ENCODE peak calls at places on chromosomes 1 and 21, in ten cellular contexts. One of them, this sample, is unnamed.

GRCh38 chr1:227280836-227281235 is 37.5 kb downstream of the CDC42BPA start:
- DNase-seq in tibial nerve: no peak
- DNase-seq in brain microvascular endothelial cell: no peak
- DNase-seq in substantia nigra: no peak
- DNase-seq in naive thymus-derived CD4-positive, alpha-beta T cell: no peak
- DNase-seq in pancreas: no peak
- DNase-seq in IMR-90: no peak
- DNase-seq in uterus: no peak
- DNase-seq in K562: no peak
- DNase-seq in breast epithelium: no peak
- DNase-seq in this sample: no peak

GRCh38 chr1:235835226-235835625 is 31.5 kb downstream of the LYST start:
- DNase-seq in tibial nerve: peak; percentile 34
- DNase-seq in brain microvascular endothelial cell: no peak
- DNase-seq in substantia nigra: peak; percentile 3
- DNase-seq in naive thymus-derived CD4-positive, alpha-beta T cell: no peak
- DNase-seq in pancreas: peak; percentile 13
- DNase-seq in IMR-90: peak; percentile 20
- DNase-seq in uterus: peak; percentile 62
- DNase-seq in K562: no peak
- DNase-seq in breast epithelium: no peak
- DNase-seq in this sample: no peak

GRCh38 chr1:87436534-87436933 is 107.9 kb downstream of the LMO4 start:
- DNase-seq in tibial nerve: no peak
- DNase-seq in brain microvascular endothelial cell: no peak
- DNase-seq in substantia nigra: no peak
- DNase-seq in naive thymus-derived CD4-positive, alpha-beta T cell: no peak
- DNase-seq in pancreas: no peak
- DNase-seq in IMR-90: no peak
- DNase-seq in uterus: no peak
- DNase-seq in K562: no peak
- DNase-seq in breast epithelium: no peak
- DNase-seq in this sample: no peak

GRCh38 chr1:155305881-155306391 is 2.7 kb upstream of the FDPS start:
- DNase-seq in tibial nerve: no peak
- DNase-seq in brain microvascular endothelial cell: no peak
- DNase-seq in substantia nigra: no peak
- DNase-seq in naive thymus-derived CD4-positive, alpha-beta T cell: no peak
- DNase-seq in pancreas: no peak
- DNase-seq in IMR-90: no peak
- DNase-seq in uterus: no peak
- DNase-seq in K562: no peak
- DNase-seq in breast epithelium: no peak
- DNase-seq in this sample: no peak

GRCh38 chr21:28207776-28208175 is 784.9 kb downstream of the LTN1 start:
- DNase-seq in tibial nerve: no peak
- DNase-seq in brain microvascular endothelial cell: peak; percentile 9
- DNase-seq in substantia nigra: no peak
- DNase-seq in naive thymus-derived CD4-positive, alpha-beta T cell: no peak
- DNase-seq in pancreas: no peak
- DNase-seq in IMR-90: peak; percentile 83
- DNase-seq in uterus: no peak
- DNase-seq in K562: no peak
- DNase-seq in breast epithelium: no peak
- DNase-seq in this sample: no peak

GRCh38 chr21:19228241-19228640 is 824.7 kb upstream of the TMPRSS15 start:
- DNase-seq in tibial nerve: no peak
- DNase-seq in brain microvascular endothelial cell: no peak
- DNase-seq in substantia nigra: no peak
- DNase-seq in naive thymus-derived CD4-positive, alpha-beta T cell: no peak
- DNase-seq in pancreas: no peak
- DNase-seq in IMR-90: no peak
- DNase-seq in uterus: no peak
- DNase-seq in K562: no peak
- DNase-seq in breast epithelium: no peak
- DNase-seq in this sample: no peak

GRCh38 chr1:109529895-109530456 is 9.7 kb upstream of the GPR61 start:
- DNase-seq in tibial nerve: no peak
- DNase-seq in brain microvascular endothelial cell: no peak
- DNase-seq in substantia nigra: no peak
- DNase-seq in naive thymus-derived CD4-positive, alpha-beta T cell: no peak
- DNase-seq in pancreas: no peak
- DNase-seq in IMR-90: no peak
- DNase-seq in uterus: no peak
- DNase-seq in K562: no peak
- DNase-seq in breast epithelium: no peak
- DNase-seq in this sample: no peak

GRCh38 chr1:38029725-38030511 is 16.7 kb downstream of the POU3F1 start:
- DNase-seq in tibial nerve: no peak
- DNase-seq in brain microvascular endothelial cell: peak; percentile 64
- DNase-seq in substantia nigra: no peak
- DNase-seq in naive thymus-derived CD4-positive, alpha-beta T cell: no peak
- DNase-seq in pancreas: peak; percentile 70
- DNase-seq in IMR-90: peak; percentile 62
- DNase-seq in uterus: peak; percentile 59
- DNase-seq in K562: peak; percentile 44
- DNase-seq in breast epithelium: no peak
- DNase-seq in this sample: no peak

GRCh38 chr21:14523234-14523633 is 22.9 kb downstream of the SAMSN1 start:
- DNase-seq in tibial nerve: no peak
- DNase-seq in brain microvascular endothelial cell: no peak
- DNase-seq in substantia nigra: no peak
- DNase-seq in naive thymus-derived CD4-positive, alpha-beta T cell: no peak
- DNase-seq in pancreas: no peak
- DNase-seq in IMR-90: no peak
- DNase-seq in uterus: no peak
- DNase-seq in K562: no peak
- DNase-seq in breast epithelium: no peak
- DNase-seq in this sample: no peak

GRCh38 chr1:204445860-204446412 is 34.3 kb upstream of the PPP1R15B start:
- DNase-seq in tibial nerve: no peak
- DNase-seq in brain microvascular endothelial cell: peak; percentile 13
- DNase-seq in substantia nigra: no peak
- DNase-seq in naive thymus-derived CD4-positive, alpha-beta T cell: peak; percentile 38
- DNase-seq in pancreas: peak; percentile 29
- DNase-seq in IMR-90: peak; percentile 27
- DNase-seq in uterus: no peak
- DNase-seq in K562: peak; percentile 80
- DNase-seq in breast epithelium: no peak
- DNase-seq in this sample: no peak

GRCh38 chr1:95230768-95231191 is 3.2 kb upstream of the RWDD3 start:
- DNase-seq in tibial nerve: no peak
- DNase-seq in brain microvascular endothelial cell: no peak
- DNase-seq in substantia nigra: no peak
- DNase-seq in naive thymus-derived CD4-positive, alpha-beta T cell: no peak
- DNase-seq in pancreas: peak; percentile 31
- DNase-seq in IMR-90: no peak
- DNase-seq in uterus: no peak
- DNase-seq in K562: no peak
- DNase-seq in breast epithelium: no peak
- DNase-seq in this sample: no peak

GRCh38 chr1:77036560-77036959 is 169.3 kb downstream of the ST6GALNAC5 start:
- DNase-seq in tibial nerve: no peak
- DNase-seq in brain microvascular endothelial cell: peak; percentile 51
- DNase-seq in substantia nigra: no peak
- DNase-seq in naive thymus-derived CD4-positive, alpha-beta T cell: no peak
- DNase-seq in pancreas: no peak
- DNase-seq in IMR-90: peak; percentile 56
- DNase-seq in uterus: no peak
- DNase-seq in K562: peak; percentile 11
- DNase-seq in breast epithelium: no peak
- DNase-seq in this sample: no peak

GRCh38 chr1:200917291-200917817 is 22.7 kb downstream of the INAVA start:
- DNase-seq in tibial nerve: no peak
- DNase-seq in brain microvascular endothelial cell: no peak
- DNase-seq in substantia nigra: no peak
- DNase-seq in naive thymus-derived CD4-positive, alpha-beta T cell: no peak
- DNase-seq in pancreas: no peak
- DNase-seq in IMR-90: no peak
- DNase-seq in uterus: no peak
- DNase-seq in K562: no peak
- DNase-seq in breast epithelium: no peak
- DNase-seq in this sample: no peak

GRCh38 chr1:8040586-8040985 is 14.5 kb upstream of the ERRFI1 start:
- DNase-seq in tibial nerve: peak; percentile 84
- DNase-seq in brain microvascular endothelial cell: peak; percentile 97
- DNase-seq in substantia nigra: no peak
- DNase-seq in naive thymus-derived CD4-positive, alpha-beta T cell: no peak
- DNase-seq in pancreas: peak; percentile 84
- DNase-seq in IMR-90: peak; percentile 99
- DNase-seq in uterus: peak; percentile 60
- DNase-seq in K562: no peak
- DNase-seq in breast epithelium: peak; percentile 80
- DNase-seq in this sample: no peak

DNA sequence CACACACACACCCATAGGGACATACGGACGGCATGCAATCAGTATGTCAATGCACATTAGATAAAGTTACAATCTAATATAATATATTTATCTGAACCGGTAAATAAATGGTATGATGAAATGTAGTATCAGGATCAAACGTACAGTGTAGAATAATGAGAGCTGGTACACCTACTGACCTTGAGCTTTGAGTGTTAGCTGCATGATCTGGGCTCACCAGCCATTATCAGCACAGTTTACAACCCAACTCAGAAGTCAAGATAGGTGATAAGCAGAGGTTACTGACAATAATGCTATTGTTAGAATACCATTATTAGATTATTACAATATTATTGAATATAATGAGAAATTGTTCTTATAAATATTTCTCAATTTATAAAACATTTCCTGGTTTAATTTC is 103.0 kb upstream of the ESRRG start:
- DNase-seq in tibial nerve: no peak
- DNase-seq in brain microvascular endothelial cell: no peak
- DNase-seq in substantia nigra: no peak
- DNase-seq in naive thymus-derived CD4-positive, alpha-beta T cell: no peak
- DNase-seq in pancreas: no peak
- DNase-seq in IMR-90: no peak
- DNase-seq in uterus: no peak
- DNase-seq in K562: no peak
- DNase-seq in breast epithelium: no peak
- DNase-seq in this sample: no peak
- H3K27ac ChIP-seq in tibial nerve: no peak overlapping the region
- H3K27ac ChIP-seq in brain microvascular endothelial cell: no peak overlapping the region
- H3K27ac ChIP-seq in substantia nigra: no peak overlapping the region
- H3K27ac ChIP-seq in naive thymus-derived CD4-positive, alpha-beta T cell: no peak overlapping the region
- H3K27ac ChIP-seq in pancreas: no peak overlapping the region
- H3K27ac ChIP-seq in IMR-90: no peak overlapping the region
- H3K27ac ChIP-seq in uterus: no peak overlapping the region
- H3K27ac ChIP-seq in K562: no peak overlapping the region
- H3K27ac ChIP-seq in breast epithelium: no peak overlapping the region
- H3K27ac ChIP-seq in this sample: no peak overlapping the region

GRCh38 chr1:31640179-31640578 is 4.5 kb downstream of the PEF1 start:
- DNase-seq in tibial nerve: no peak
- DNase-seq in brain microvascular endothelial cell: no peak
- DNase-seq in substantia nigra: no peak
- DNase-seq in naive thymus-derived CD4-positive, alpha-beta T cell: no peak
- DNase-seq in pancreas: no peak
- DNase-seq in IMR-90: no peak
- DNase-seq in uterus: no peak
- DNase-seq in K562: no peak
- DNase-seq in breast epithelium: no peak
- DNase-seq in this sample: no peak
- H3K27ac ChIP-seq in tibial nerve: no peak overlapping the region
- H3K27ac ChIP-seq in brain microvascular endothelial cell: no peak overlapping the region
- H3K27ac ChIP-seq in substantia nigra: no peak overlapping the region
- H3K27ac ChIP-seq in naive thymus-derived CD4-positive, alpha-beta T cell: no peak overlapping the region
- H3K27ac ChIP-seq in pancreas: no peak overlapping the region
- H3K27ac ChIP-seq in IMR-90: peak overlapping the region; percentile 43
- H3K27ac ChIP-seq in uterus: no peak overlapping the region
- H3K27ac ChIP-seq in K562: no peak overlapping the region
- H3K27ac ChIP-seq in breast epithelium: no peak overlapping the region
- H3K27ac ChIP-seq in this sample: no peak overlapping the region

GRCh38 chr1:46221749-46222148 is 18.6 kb downstream of the LURAP1 start:
- DNase-seq in tibial nerve: no peak
- DNase-seq in brain microvascular endothelial cell: no peak
- DNase-seq in substantia nigra: peak; percentile 77
- DNase-seq in naive thymus-derived CD4-positive, alpha-beta T cell: no peak
- DNase-seq in pancreas: no peak
- DNase-seq in IMR-90: no peak
- DNase-seq in uterus: no peak
- DNase-seq in K562: no peak
- DNase-seq in breast epithelium: no peak
- DNase-seq in this sample: peak; percentile 68
- H3K27ac ChIP-seq in tibial nerve: peak overlapping the region; percentile 83
- H3K27ac ChIP-seq in brain microvascular endothelial cell: no peak overlapping the region
- H3K27ac ChIP-seq in substantia nigra: peak overlapping the region; percentile 91
- H3K27ac ChIP-seq in naive thymus-derived CD4-positive, alpha-beta T cell: no peak overlapping the region
- H3K27ac ChIP-seq in pancreas: no peak overlapping the region
- H3K27ac ChIP-seq in IMR-90: no peak overlapping the region
- H3K27ac ChIP-seq in uterus: no peak overlapping the region
- H3K27ac ChIP-seq in K562: no peak overlapping the region
- H3K27ac ChIP-seq in breast epithelium: no peak overlapping the region
- H3K27ac ChIP-seq in this sample: peak overlapping the region; percentile 97

GRCh38 chr1:237012361-237012760 is 8.1 kb upstream of the MT1HL1 start:
- DNase-seq in tibial nerve: no peak
- DNase-seq in brain microvascular endothelial cell: no peak
- DNase-seq in substantia nigra: no peak
- DNase-seq in naive thymus-derived CD4-positive, alpha-beta T cell: no peak
- DNase-seq in pancreas: no peak
- DNase-seq in IMR-90: no peak
- DNase-seq in uterus: no peak
- DNase-seq in K562: no peak
- DNase-seq in breast epithelium: no peak
- DNase-seq in this sample: no peak

GRCh38 chr1:237012789-237013383 is 8.6 kb upstream of the MT1HL1 start:
- DNase-seq in tibial nerve: no peak
- DNase-seq in brain microvascular endothelial cell: peak; percentile 89
- DNase-seq in substantia nigra: no peak
- DNase-seq in naive thymus-derived CD4-positive, alpha-beta T cell: no peak
- DNase-seq in pancreas: peak; percentile 91
- DNase-seq in IMR-90: no peak
- DNase-seq in uterus: peak; percentile 49
- DNase-seq in K562: peak; percentile 41
- DNase-seq in breast epithelium: peak; percentile 62
- DNase-seq in this sample: no peak

GRCh38 chr1:237016626-237017025 is 12.4 kb upstream of the MT1HL1 start:
- DNase-seq in tibial nerve: no peak
- DNase-seq in brain microvascular endothelial cell: no peak
- DNase-seq in substantia nigra: no peak
- DNase-seq in naive thymus-derived CD4-positive, alpha-beta T cell: no peak
- DNase-seq in pancreas: no peak
- DNase-seq in IMR-90: no peak
- DNase-seq in uterus: no peak
- DNase-seq in K562: no peak
- DNase-seq in breast epithelium: no peak
- DNase-seq in this sample: no peak

GRCh38 chr1:237011432-237011831 is 7.2 kb upstream of the MT1HL1 start:
- DNase-seq in tibial nerve: no peak
- DNase-seq in brain microvascular endothelial cell: no peak
- DNase-seq in substantia nigra: no peak
- DNase-seq in naive thymus-derived CD4-positive, alpha-beta T cell: no peak
- DNase-seq in pancreas: no peak
- DNase-seq in IMR-90: no peak
- DNase-seq in uterus: no peak
- DNase-seq in K562: no peak
- DNase-seq in breast epithelium: no peak
- DNase-seq in this sample: no peak

DNA sequence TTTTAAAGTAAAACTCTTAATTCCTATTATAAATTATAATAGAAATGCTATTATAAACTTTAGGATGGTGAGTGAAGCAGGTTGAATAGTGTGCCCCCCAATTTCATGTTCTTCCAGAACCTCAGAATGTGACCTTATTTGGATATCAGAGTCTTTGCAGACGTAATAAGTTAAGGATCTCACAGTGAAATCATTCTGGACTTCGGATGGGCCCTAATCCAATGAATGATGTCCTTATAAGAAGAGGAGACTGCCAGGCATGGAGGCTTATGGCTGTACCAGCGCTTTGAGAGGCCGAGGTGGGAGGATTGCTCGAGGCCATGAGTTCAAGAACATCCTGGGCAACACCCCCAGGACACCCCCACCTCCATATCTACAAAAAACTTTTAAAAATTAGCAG is 9.4 kb upstream of the MT1HL1 start:
- DNase-seq in tibial nerve: no peak
- DNase-seq in brain microvascular endothelial cell: no peak
- DNase-seq in substantia nigra: no peak
- DNase-seq in naive thymus-derived CD4-positive, alpha-beta T cell: no peak
- DNase-seq in pancreas: no peak
- DNase-seq in IMR-90: no peak
- DNase-seq in uterus: no peak
- DNase-seq in K562: no peak
- DNase-seq in breast epithelium: no peak
- DNase-seq in this sample: no peak
- H3K27ac ChIP-seq in tibial nerve: no peak overlapping the region
- H3K27ac ChIP-seq in brain microvascular endothelial cell: no peak overlapping the region
- H3K27ac ChIP-seq in substantia nigra: no peak overlapping the region
- H3K27ac ChIP-seq in naive thymus-derived CD4-positive, alpha-beta T cell: no peak overlapping the region
- H3K27ac ChIP-seq in pancreas: peak overlapping the region; percentile 42
- H3K27ac ChIP-seq in IMR-90: no peak overlapping the region
- H3K27ac ChIP-seq in uterus: peak overlapping the region; percentile 39
- H3K27ac ChIP-seq in K562: no peak overlapping the region
- H3K27ac ChIP-seq in breast epithelium: no peak overlapping the region
- H3K27ac ChIP-seq in this sample: no peak overlapping the region

This sample was measured in caudate nucleus.